ENCODE peak calls at places on chromosome 14, in six cellular contexts. K, V, C, P, H and W are unnamed samples.

GRCh38 chr14:21098134-21098891 is at the start of gene ZNF219:
- DNase-seq in K (peak; percentile 81), V (peak; percentile 88), C (no peak), P (no peak), H (peak; percentile 74), W (peak; percentile 82)

GRCh38 chr14:63956326-63956725 is 103.5 kb downstream of the SYNE2 start:
- DNase-seq in K (no peak), V (no peak), C (no peak), P (no peak), H (peak; percentile 51), W (no peak)

GRCh38 chr14:99715266-99716000 is 31.3 kb downstream of the CYP46A1 start:
- DNase-seq in K (no peak), V (no peak), C (no peak), P (no peak), H (no peak), W (no peak)

GRCh38 chr14:91255026-91255695 is 10.7 kb upstream of the GPR68 start:
- DNase-seq in K (no peak), V (peak; percentile 59), C (no peak), P (no peak), H (no peak), W (no peak)

GRCh38 chr14:105845725-105846309 is 319.4 kb downstream of the TMEM121 start:
- DNase-seq in K (no peak), V (peak; percentile 7), C (no peak), P (no peak), H (no peak), W (no peak)

GRCh38 chr14:92039073-92039719 is 663 bp downstream of the TRIP11 start:
- DNase-seq in K (peak; percentile 89), V (peak; percentile 94), C (peak; percentile 49), P (no peak), H (peak; percentile 72), W (no peak)

GRCh38 chr14:25400607-25401206 is 350.8 kb upstream of the STXBP6 start:
- DNase-seq in K (peak; percentile 72), V (peak; percentile 81), C (no peak), P (no peak), H (peak; percentile 18), W (no peak)

GRCh38 chr14:99244960-99245340 is 27.0 kb downstream of the BCL11B start:
- DNase-seq in K (no peak), V (no peak), C (no peak), P (no peak), H (no peak), W (no peak)

GRCh38 chr14:36700656-36701055 is 39.0 kb downstream of the PAX9 start:
- DNase-seq in K (no peak), V (no peak), C (no peak), P (no peak), H (no peak), W (no peak)

GRCh38 chr14:22471545-22472121 is 117.4 kb downstream of the DAD1 start:
- DNase-seq in K (peak; percentile 65), V (peak; percentile 89), C (peak; percentile 19), P (no peak), H (peak; percentile 49), W (no peak)

GRCh38 chr14:21047378-21047781 is 5.2 kb downstream of the RNASE7 start:
- DNase-seq in K (no peak), V (no peak), C (no peak), P (no peak), H (no peak), W (no peak)

GRCh38 chr14:106694638-106695393 is 1168.4 kb downstream of the TMEM121 start:
- DNase-seq in K (no peak), V (no peak), C (no peak), P (no peak), H (peak; percentile 2), W (no peak)

GRCh38 chr14:24411468-24412454 is 13.0 kb downstream of the NYNRIN start:
- DNase-seq in K (peak; percentile 50), V (peak; percentile 79), C (peak; percentile 51), P (no peak), H (no peak), W (no peak)

GRCh38 chr14:96194262-96194656 is 10.4 kb upstream of the BDKRB2 start:
- DNase-seq in K (no peak), V (no peak), C (no peak), P (no peak), H (no peak), W (no peak)

GRCh38 chr14:59419383-59419782 is 45.8 kb downstream of the GPR135 start:
- DNase-seq in K (no peak), V (no peak), C (no peak), P (no peak), H (no peak), W (no peak)

GRCh38 chr14:34496007-34496678 is 34.1 kb upstream of the SPTSSA start:
- DNase-seq in K (no peak), V (no peak), C (no peak), P (no peak), H (no peak), W (no peak)

GRCh38 chr14:34501997-34502396 is 37.5 kb downstream of the EAPP start:
- DNase-seq in K (no peak), V (no peak), C (no peak), P (no peak), H (no peak), W (no peak)

GRCh38 chr14:34498684-34499412 is 36.8 kb upstream of the SPTSSA start:
- DNase-seq in K (peak; percentile 28), V (peak; percentile 50), C (peak; percentile 40), P (no peak), H (peak; percentile 43), W (no peak)

GRCh38 chr14:34501004-34501580 is 38.4 kb downstream of the EAPP start:
- DNase-seq in K (no peak), V (no peak), C (no peak), P (no peak), H (no peak), W (no peak)

DNA sequence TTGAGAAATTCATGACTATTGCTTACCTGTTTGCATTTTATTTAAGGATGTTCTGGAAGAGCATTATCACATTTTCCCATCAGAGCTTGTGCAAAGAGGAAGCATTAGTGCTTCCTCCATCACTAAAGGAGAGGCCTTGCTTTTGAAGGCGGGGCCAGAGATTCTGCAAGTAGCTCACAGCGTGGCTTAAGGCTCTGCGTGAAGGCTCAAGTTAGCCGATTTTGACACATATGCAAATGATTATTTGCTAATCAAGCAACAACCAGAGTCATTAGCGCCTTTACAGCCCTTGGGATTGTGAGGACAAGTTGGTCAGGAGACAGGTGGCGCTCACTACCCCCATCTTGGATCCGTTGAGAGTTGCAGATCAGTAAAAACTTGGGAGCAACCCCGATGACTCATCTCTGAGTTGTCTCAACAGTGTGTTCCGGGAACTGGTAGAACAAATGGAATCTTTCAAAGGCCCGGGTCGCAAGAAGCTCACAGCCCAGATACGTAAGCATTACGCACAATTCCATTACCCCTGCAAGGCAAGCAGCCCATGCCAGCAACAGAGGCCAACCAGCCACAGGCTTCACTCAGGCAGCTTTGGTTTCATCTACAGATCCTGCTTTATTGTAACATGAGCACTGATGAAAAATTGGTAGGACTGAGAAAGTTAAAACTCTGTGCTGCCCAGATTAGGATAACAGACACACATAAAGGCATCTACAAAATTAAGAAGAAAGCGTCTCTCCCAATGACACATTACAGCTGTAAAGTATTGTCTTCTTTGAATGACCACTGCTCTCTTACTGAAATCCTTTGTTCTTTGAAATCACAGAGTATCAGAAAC is 34.9 kb upstream of the SPTSSA start:
- DNase-seq in K (no peak), V (peak; percentile 90), C (peak; percentile 97), P (peak; percentile 41), H (peak; percentile 98), W (peak; percentile 27)
- H3K4me1 ChIP-seq in K (peaks cover 4% of the 10 kb centered on the region), V (peaks cover 4% of the 10 kb centered on the region), C (peaks cover 21% of the 10 kb centered on the region), P (no peaks in the 10 kb centered on the region), H (peaks cover 18% of the 10 kb centered on the region), W (peaks cover 12% of the 10 kb centered on the region)

GRCh38 chr14:40944521-40944920 is 662.2 kb upstream of the LRFN5 start:
- DNase-seq in K (no peak), V (no peak), C (no peak), P (no peak), H (no peak), W (no peak)
- H3K4me3 ChIP-seq in K (no peak overlapping the region), V (no peak overlapping the region), C (no peak overlapping the region), P (no peak overlapping the region), H (no peak overlapping the region), W (no peak overlapping the region)

DNA sequence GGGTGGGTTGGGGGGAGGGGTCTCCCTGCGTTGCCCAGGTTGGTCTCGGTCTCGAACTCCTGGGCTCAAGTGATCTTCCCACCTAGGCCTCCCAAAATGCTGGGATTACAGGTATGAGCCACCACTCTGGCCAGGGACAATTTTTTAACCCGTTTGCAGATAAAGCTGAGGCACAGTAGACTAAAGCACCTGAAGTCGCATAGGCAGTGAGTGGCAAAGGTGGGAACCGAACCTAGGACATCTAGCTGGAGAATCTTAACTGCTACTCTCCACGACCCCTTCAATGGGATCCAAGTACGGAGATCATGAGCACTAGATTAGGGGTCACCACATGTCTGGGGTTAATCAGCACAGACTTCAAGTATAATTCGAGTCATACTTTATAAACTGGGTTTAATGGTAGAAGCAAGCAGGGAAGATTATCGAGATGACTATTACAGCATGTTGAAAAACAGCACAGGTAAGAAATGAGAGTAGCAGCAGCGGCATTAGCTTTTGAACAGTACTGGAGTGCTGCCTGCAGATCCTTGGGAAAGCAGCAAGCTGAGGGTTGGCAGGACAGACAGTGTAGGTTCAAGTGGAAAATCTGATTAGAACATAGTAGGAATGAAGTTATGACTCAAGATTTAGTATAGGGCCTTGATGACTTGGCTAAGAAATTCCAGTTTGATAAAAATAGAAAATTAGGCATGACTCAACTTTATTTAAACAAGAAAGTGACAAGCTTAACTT is 23.9 kb downstream of the NID2 start:
- DNase-seq in K (no peak), V (no peak), C (no peak), P (no peak), H (peak; percentile 60), W (peak; percentile 79)
- H3K4me1 ChIP-seq in K (peaks cover 50% of the 10 kb centered on the region), V (peaks cover 5% of the 10 kb centered on the region), C (no peaks in the 10 kb centered on the region), P (peaks cover 13% of the 10 kb centered on the region), H (peaks cover 9% of the 10 kb centered on the region), W (peaks cover 46% of the 10 kb centered on the region)

GRCh38 chr14:93976477-93977057 is at the start of gene ASB2:
- DNase-seq in K (peak; percentile 74), V (no peak), C (no peak), P (no peak), H (no peak), W (no peak)

GRCh38 chr14:93977171-93977570 is 801 bp upstream of the ASB2 start:
- DNase-seq in K (no peak), V (no peak), C (no peak), P (no peak), H (no peak), W (no peak)

GRCh38 chr14:93974299-93974698 is 2.1 kb downstream of the ASB2 start:
- DNase-seq in K (no peak), V (no peak), C (no peak), P (no peak), H (no peak), W (no peak)

GRCh38 chr14:93974833-93975232 is 1.5 kb downstream of the ASB2 start:
- DNase-seq in K (no peak), V (no peak), C (no peak), P (no peak), H (no peak), W (no peak)

DNA sequence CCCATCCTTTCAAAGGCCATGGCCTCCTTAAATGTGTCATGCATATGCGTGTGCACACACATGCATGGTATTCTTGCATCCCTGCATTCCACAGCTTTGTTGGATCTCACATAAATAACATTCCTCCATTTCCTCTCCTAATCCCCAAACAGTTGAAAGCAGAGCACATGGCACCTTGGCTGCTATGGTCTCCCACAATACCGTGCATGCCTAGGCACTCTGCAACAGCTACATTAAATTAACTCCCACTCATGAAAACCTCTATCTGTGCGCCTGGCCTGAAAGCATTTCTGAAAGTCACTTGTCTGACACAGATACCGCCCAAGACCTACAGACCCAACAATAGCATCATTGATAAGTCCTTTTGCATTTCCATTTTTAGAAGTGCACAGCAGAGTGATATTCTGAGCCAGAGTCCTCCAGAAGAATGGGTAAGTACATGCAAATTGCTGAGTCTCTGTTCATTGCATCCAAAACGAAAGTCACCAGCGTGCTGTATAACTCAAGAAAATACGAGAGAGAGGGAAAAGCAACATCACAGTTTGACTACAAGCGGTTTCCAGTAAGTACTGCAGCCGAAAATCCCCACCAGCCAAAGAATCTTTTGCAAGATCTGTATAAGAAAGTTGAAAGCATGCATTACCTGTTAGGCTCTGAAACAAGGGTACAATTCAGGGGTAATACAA is 436 bp downstream of the ASB2 start:
- DNase-seq in K (no peak), V (no peak), C (no peak), P (no peak), H (no peak), W (no peak)
- H3K4me3 ChIP-seq in K (peak overlapping the region; percentile 0), V (no peak overlapping the region), C (no peak overlapping the region), P (peak overlapping the region; percentile 71), H (no peak overlapping the region), W (peak overlapping the region; percentile 48)